ENCODE peak calls at places on chromosomes 6 and 20, in six cellular contexts. H, E, Q, O, R and J are unnamed samples.

GRCh38 chr20:17786221-17786718 is 86.5 kb downstream of the BANF2 start:
- DNase-seq in H (peak), R (no peak), E (no peak), O (no peak), Q (no peak), J (no peak)

GRCh38 chr6:164926686-164927085 is 382.7 kb downstream of the C6orf118 start:
- DNase-seq in Q (no peak), R (no peak), H (no peak), O (no peak), E (no peak), J (no peak)

GRCh38 chr20:57089701-57090144 is 176.7 kb downstream of the BMP7 start:
- DNase-seq in O (peak), Q (no peak), H (no peak), E (peak), R (peak), J (peak)

GRCh38 chr6:23277521-23278227 is 708.3 kb downstream of the HDGFL1 start:
- DNase-seq in E (no peak), Q (no peak), O (no peak), R (no peak), H (no peak), J (no peak)

GRCh38 chr20:44598413-44599290 is 16.3 kb downstream of the PKIG start:
- DNase-seq in E (no peak), Q (no peak), O (no peak), R (no peak), H (no peak), J (no peak)

GRCh38 chr20:4776079-4776630 is 54.4 kb downstream of the PRND start:
- DNase-seq in H (no peak), O (no peak), R (no peak), E (no peak), Q (no peak), J (no peak)

GRCh38 chr6:131669891-131670290 is 31.3 kb downstream of the OR2A4 start:
- DNase-seq in Q (no peak), R (no peak), E (no peak), H (no peak), O (no peak), J (no peak)

GRCh38 chr6:79574636-79575035 is 37.4 kb upstream of the LCA5 start:
- DNase-seq in H (peak), E (peak), R (peak), Q (no peak), O (no peak), J (no peak)

GRCh38 chr20:61332016-61332975 is 80.2 kb downstream of the CDH4 start:
- DNase-seq in H (no peak), Q (no peak), R (no peak), E (no peak), O (no peak), J (no peak)

GRCh38 chr6:30787954-30788353 is 43.6 kb upstream of the IER3 start:
- DNase-seq in R (no peak), Q (no peak), O (no peak), H (no peak), E (no peak), J (no peak)

GRCh38 chr20:63265891-63266515 is 6.6 kb upstream of the ARFGAP1 start:
- DNase-seq in E (no peak), O (no peak), H (peak), R (no peak), Q (no peak), J (no peak)

GRCh38 chr6:129207832-129208231 is 324.9 kb downstream of the LAMA2 start:
- DNase-seq in R (no peak), E (no peak), Q (no peak), O (no peak), H (no peak), J (no peak)

GRCh38 chr6:108286366-108286765 is 8.5 kb upstream of the AFG1L start:
- DNase-seq in H (no peak), E (no peak), O (no peak), Q (no peak), R (no peak), J (no peak)

GRCh38 chr6:35038076-35038475 is 103.1 kb downstream of the TCP11 start:
- DNase-seq in H (no peak), O (no peak), E (no peak), R (no peak), Q (no peak), J (no peak)

GRCh38 chr20:23126281-23127061 is 40.3 kb upstream of the CD93 start:
- DNase-seq in Q (no peak), O (no peak), R (no peak), H (no peak), E (no peak), J (no peak)

GRCh38 chr6:83792846-83793245 is 60.3 kb upstream of the RIPPLY2 start:
- DNase-seq in E (no peak), Q (no peak), R (no peak), H (no peak), O (no peak), J (no peak)

GRCh38 chr6:75526502-75527127 is 33.0 kb upstream of the FILIP1 start:
- DNase-seq in O (peak), Q (no peak), H (peak), E (peak), R (peak), J (peak)

GRCh38 chr6:21111399-21111725 is 482.2 kb upstream of the SOX4 start:
- DNase-seq in O (no peak), R (peak), Q (no peak), E (no peak), H (no peak), J (no peak)

GRCh38 chr20:58662142-58662473 is 11.0 kb downstream of the STX16 start:
- DNase-seq in Q (no peak), H (no peak), R (no peak), E (no peak), O (no peak), J (no peak)
- H3K27ac ChIP-seq in Q (no peak), H (no peak), R (no peak), E (no peak), O (no peak), J (peak)

GRCh38 chr20:41560971-41561370 is 57.2 kb downstream of the CHD6 start:
- DNase-seq in R (no peak), O (no peak), H (no peak), Q (no peak), E (no peak), J (no peak)
- H3K27ac ChIP-seq in R (no peak), O (no peak), H (no peak), Q (no peak), E (no peak), J (no peak)

GRCh38 chr6:20095436-20095835 is 116.8 kb downstream of the MBOAT1 start:
- DNase-seq in E (no peak), H (no peak), Q (no peak), O (no peak), R (no peak), J (no peak)

GRCh38 chr6:20102674-20103073 is 109.6 kb downstream of the MBOAT1 start:
- DNase-seq in R (no peak), O (no peak), Q (no peak), E (no peak), H (no peak), J (no peak)

GRCh38 chr6:20096506-20096905 is 115.8 kb downstream of the MBOAT1 start:
- DNase-seq in E (no peak), H (no peak), R (no peak), O (no peak), Q (no peak), J (no peak)

DNA sequence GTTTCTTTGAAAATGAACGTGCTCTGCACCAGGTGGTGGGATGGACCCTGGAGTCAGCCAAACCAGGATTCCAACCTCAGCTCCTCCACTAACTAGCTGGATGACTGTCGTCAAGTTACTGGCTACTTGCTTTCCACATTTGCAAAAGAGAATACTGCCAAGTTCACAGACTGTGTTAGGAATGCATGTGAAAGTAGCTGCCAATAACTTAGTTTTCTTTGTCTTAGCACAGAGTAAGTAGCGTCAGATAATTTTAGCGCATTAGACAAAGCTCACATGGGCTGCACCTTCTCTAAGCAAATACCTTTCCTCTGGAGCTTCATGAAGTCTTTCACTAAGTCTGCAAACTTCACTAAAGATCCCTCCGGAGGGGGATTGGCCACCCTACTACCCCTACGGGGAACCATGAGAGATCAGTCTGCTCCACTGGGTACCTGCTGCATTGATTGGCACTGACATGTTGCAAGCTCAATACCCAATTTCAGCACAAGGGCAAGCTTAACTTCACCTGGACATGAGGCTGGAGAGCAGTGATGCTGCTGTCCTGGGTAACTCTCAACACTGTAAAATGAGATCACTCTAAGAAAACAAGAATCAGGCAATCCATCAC is 113.9 kb downstream of the MBOAT1 start:
- DNase-seq in R (no peak), H (no peak), Q (no peak), O (no peak), E (no peak), J (no peak)
- H3K27ac ChIP-seq in R (no peak), H (no peak), Q (no peak), O (no peak), E (no peak), J (no peak)

DNA sequence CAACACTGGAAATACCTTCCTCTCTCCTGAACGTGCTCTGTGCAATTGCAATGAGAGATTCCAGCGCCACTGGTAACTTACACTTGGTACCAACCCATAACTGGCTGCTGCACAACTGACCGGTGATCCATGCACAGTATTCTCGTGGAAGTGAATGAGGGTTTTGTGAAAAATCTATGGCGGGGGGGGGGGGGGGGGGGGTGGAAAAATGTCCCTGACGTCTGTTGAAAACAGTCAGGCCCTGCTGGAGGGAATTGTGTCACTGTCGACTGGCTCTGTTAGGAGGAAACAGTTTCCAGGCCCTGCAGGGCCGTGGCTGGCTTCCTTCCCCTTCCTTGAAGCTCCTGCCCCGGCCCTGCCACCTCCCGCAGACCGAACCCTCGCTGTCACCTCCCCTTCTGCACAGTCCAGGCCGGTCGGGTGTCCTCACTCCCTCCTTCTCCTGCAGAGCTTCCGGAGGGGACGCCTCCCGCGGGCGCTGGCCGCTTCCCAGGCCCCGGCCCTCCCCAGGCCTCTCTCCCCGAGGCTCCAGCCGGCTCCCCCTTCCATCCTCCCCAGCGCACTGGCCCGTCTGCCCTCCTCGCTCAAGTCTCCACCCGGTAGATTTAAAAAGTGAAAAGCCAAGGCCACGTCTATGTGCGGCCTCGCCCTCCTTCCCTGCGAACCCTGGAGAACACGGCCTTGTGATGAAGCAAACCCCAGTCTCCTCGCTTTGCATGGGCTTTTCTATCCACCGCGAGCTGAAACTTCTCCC is 265.6 kb upstream of the QKI start:
- DNase-seq in Q (no peak), R (no peak), O (no peak), E (no peak), H (no peak), J (no peak)
- H3K27ac ChIP-seq in Q (no peak), R (no peak), O (no peak), E (no peak), H (no peak), J (no peak)

GRCh38 chr20:9388160-9388825 is 126.1 kb upstream of the LAMP5 start:
- DNase-seq in O (no peak), H (no peak), Q (no peak), E (no peak), R (no peak), J (no peak)
- H3K27ac ChIP-seq in O (no peak), H (no peak), Q (no peak), E (no peak), R (no peak), J (no peak)

GRCh38 chr6:125942677-125943527 is 13.7 kb upstream of the HINT3 start:
- DNase-seq in Q (peak), R (no peak), O (no peak), H (no peak), E (no peak), J (no peak)
- H3K27ac ChIP-seq in Q (peak), R (no peak), O (no peak), H (no peak), E (no peak), J (no peak)

GRCh38 chr20:50399003-50399916 is 110.9 kb upstream of the PTPN1 start:
- DNase-seq in R (no peak), O (no peak), H (no peak), E (no peak), Q (no peak), J (no peak)

GRCh38 chr20:50397058-50397457 is 113.1 kb upstream of the PTPN1 start:
- DNase-seq in Q (no peak), H (no peak), O (no peak), R (no peak), E (no peak), J (no peak)

GRCh38 chr20:50398471-50399002 is 111.6 kb upstream of the PTPN1 start:
- DNase-seq in Q (no peak), H (no peak), O (no peak), E (no peak), R (no peak), J (no peak)

GRCh38 chr20:50396623-50397022 is 113.6 kb upstream of the PTPN1 start:
- DNase-seq in H (no peak), O (no peak), E (no peak), R (no peak), Q (no peak), J (no peak)

GRCh38 chr20:50398064-50398463 is 112.1 kb upstream of the PTPN1 start:
- DNase-seq in O (no peak), Q (no peak), H (no peak), R (no peak), E (no peak), J (no peak)
- H3K27ac ChIP-seq in O (no peak), Q (no peak), H (no peak), R (no peak), E (no peak), J (no peak)

DNA sequence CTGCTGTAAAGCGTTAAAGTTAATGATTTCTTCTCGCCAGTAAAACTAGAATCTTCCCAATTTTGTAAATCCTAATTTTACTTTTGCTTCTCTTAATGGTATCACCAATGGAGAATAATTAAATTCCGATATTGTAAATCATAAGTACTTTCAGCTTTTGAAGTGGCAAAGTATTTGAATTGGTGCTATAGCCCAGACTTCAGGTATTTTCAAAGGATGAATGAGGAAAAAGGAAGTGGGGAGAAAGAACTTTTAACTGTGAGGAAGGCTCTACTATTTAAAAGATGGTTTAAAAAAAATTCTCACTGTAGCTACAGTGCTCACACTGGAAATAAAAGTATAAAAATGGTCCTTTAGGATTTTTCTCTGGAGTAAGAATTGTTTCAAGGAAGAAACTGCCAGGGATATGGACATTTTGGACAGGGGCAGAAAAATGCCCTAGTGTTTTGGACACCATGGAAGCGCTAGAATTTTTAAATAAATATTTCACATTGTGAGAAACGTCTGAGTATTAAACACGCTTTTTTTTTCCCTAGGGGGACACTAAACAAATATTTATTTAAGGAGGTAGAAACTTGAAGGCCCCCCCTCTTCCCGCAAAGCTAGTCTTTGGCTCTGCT is 1.3 kb upstream of the TAB2 start:
- DNase-seq in O (no peak), E (no peak), Q (no peak), H (no peak), R (no peak), J (no peak)
- H3K27ac ChIP-seq in O (peak), E (no peak), Q (peak), H (peak), R (peak), J (peak)

GRCh38 chr20:2290486-2290885 is 5.3 kb upstream of the TGM3 start:
- DNase-seq in O (no peak), E (no peak), R (peak), H (no peak), Q (no peak), J (no peak)
- H3K27ac ChIP-seq in O (no peak), E (no peak), R (no peak), H (no peak), Q (no peak), J (no peak)